ENCODE peak calls at places on chromosome 11, in eight cellular contexts. B is pancreas, J is MM.1S, C is ovary, L is GM23248, K is Panc1, Z is adipocyte, T is Karpas-422. H is an unnamed sample. For H3K4me1, the result is how much of the 10 kb centered on the place peaks cover.

GRCh38 chr11:128405693-128406364 is 181.5 kb downstream of the ETS1 start:
- DNase-seq in B (no peak), C (no peak), J (peak), T (no peak), K (no peak), L (peak), Z (peak), H (no peak)

GRCh38 chr11:67614730-67615454 is 8.2 kb downstream of the NDUFV1 start:
- DNase-seq in T (no peak), J (no peak), Z (no peak), K (no peak), B (no peak), L (no peak), C (no peak), H (no peak)

GRCh38 chr11:126434950-126435335 is 79.5 kb downstream of the ST3GAL4 start:
- DNase-seq in T (no peak), B (no peak), L (no peak), C (no peak), Z (no peak), K (no peak), J (no peak), H (no peak)

GRCh38 chr11:121426476-121427454 is 25.3 kb upstream of the SORL1 start:
- DNase-seq in L (peak), B (peak), J (no peak), Z (no peak), K (no peak), C (peak), T (peak), H (peak)

GRCh38 chr11:126147268-126148111 is 64.0 kb downstream of the RPUSD4 start:
- DNase-seq in B (no peak), Z (no peak), K (no peak), J (no peak), L (no peak), C (no peak), T (no peak), H (no peak)

GRCh38 chr11:64100345-64100744 is 64.6 kb downstream of the FLRT1 start:
- DNase-seq in L (no peak), J (no peak), K (no peak), T (peak), C (no peak), B (no peak), Z (no peak), H (no peak)

GRCh38 chr11:46463701-46464100 is 72.1 kb upstream of the CHRM4 start:
- DNase-seq in Z (no peak), K (no peak), C (no peak), T (no peak), J (no peak), L (no peak), B (no peak), H (no peak)

GRCh38 chr11:125166347-125166841 is 1.8 kb downstream of the PKNOX2 start:
- DNase-seq in K (no peak), J (no peak), C (peak), B (peak), L (peak), Z (peak), T (no peak), H (no peak)

GRCh38 chr11:575324-575995 is 810 bp upstream of the PHRF1 start:
- DNase-seq in K (no peak), J (no peak), B (peak), L (peak), T (no peak), Z (no peak), C (no peak), H (no peak)

GRCh38 chr11:61361686-61362541 is at the start of the genes CYB561A3 and TMEM138:
- DNase-seq in J (peak), K (peak), B (peak), T (peak), C (peak), Z (peak), L (peak), H (peak)

GRCh38 chr11:120413480-120413879 is 77.3 kb downstream of the ARHGEF12 start:
- DNase-seq in K (no peak), C (no peak), Z (peak), J (no peak), B (no peak), L (peak), T (no peak), H (no peak)

GRCh38 chr11:114397349-114397982 is 2.8 kb downstream of the C11orf71 start:
- DNase-seq in L (no peak), K (no peak), J (no peak), C (no peak), B (no peak), Z (no peak), T (no peak), H (no peak)

GRCh38 chr11:113817626-113818025 is 38.0 kb downstream of the CLDN25 start:
- DNase-seq in C (no peak), J (no peak), L (no peak), B (no peak), K (no peak), T (no peak), Z (no peak), H (no peak)

GRCh38 chr11:72625746-72626636 is 48.2 kb downstream of the PDE2A start:
- DNase-seq in Z (no peak), J (no peak), T (no peak), K (no peak), C (peak), L (no peak), B (peak), H (peak)

GRCh38 chr11:59559886-59560285 is 48.5 kb downstream of the OR4D9 start:
- DNase-seq in J (no peak), Z (no peak), T (no peak), L (no peak), B (no peak), C (no peak), K (no peak), H (no peak)

GRCh38 chr11:108813086-108813485 is 148.2 kb downstream of the DDX10 start:
- DNase-seq in C (no peak), K (no peak), T (no peak), Z (no peak), B (no peak), J (no peak), L (no peak), H (no peak)

GRCh38 chr11:76335827-76336226 is 45.1 kb downstream of the THAP12 start:
- DNase-seq in B (no peak), T (no peak), Z (no peak), C (no peak), K (no peak), J (no peak), L (no peak), H (no peak)

GRCh38 chr11:67558084-67558772 is 25.4 kb upstream of the GSTP1 start:
- DNase-seq in L (peak), Z (no peak), T (no peak), B (no peak), J (no peak), K (no peak), C (no peak), H (peak)

GRCh38 chr11:127627629-127628462 is 627.3 kb upstream of the KIRREL3 start:
- DNase-seq in B (peak), C (peak), J (no peak), L (peak), Z (no peak), T (no peak), K (no peak), H (peak)

GRCh38 chr11:83284501-83285051 is 1.6 kb downstream of the CCDC90B start:
- DNase-seq in L (peak), J (no peak), B (no peak), T (no peak), Z (peak), C (no peak), K (no peak), H (peak)

GRCh38 chr11:123740787-123741158 is 687 bp downstream of the ZNF202 start:
- DNase-seq in T (no peak), B (peak), Z (peak), C (no peak), K (no peak), J (no peak), L (peak), H (no peak)

GRCh38 chr11:43567396-43567975 is 113.1 kb upstream of the HSD17B12 start:
- DNase-seq in Z (peak), B (no peak), L (peak), K (no peak), T (peak), C (no peak), J (peak), H (no peak)

GRCh38 chr11:45593992-45594391 is 71.4 kb downstream of the CHST1 start:
- DNase-seq in K (no peak), J (peak), Z (no peak), B (no peak), L (no peak), T (peak), C (no peak), H (no peak)

GRCh38 chr11:19433791-19434190 is 193.0 kb upstream of the E2F8 start:
- DNase-seq in K (no peak), L (no peak), B (no peak), J (peak), Z (no peak), T (peak), C (no peak), H (no peak)
- H3K4me1 ChIP-seq in K (under half), L (under half), B (under half), J (half or more), Z (half or more), T (under half), C (under half), H (under half)

GRCh38 chr11:2362414-2362813 is 14.7 kb upstream of the CD81 start:
- DNase-seq in J (no peak), K (no peak), C (no peak), L (no peak), B (no peak), Z (no peak), T (no peak), H (no peak)
- H3K4me1 ChIP-seq in J (under half), K (under half), C (under half), L (under half), B (under half), Z (under half), T (under half), H (under half)

DNA sequence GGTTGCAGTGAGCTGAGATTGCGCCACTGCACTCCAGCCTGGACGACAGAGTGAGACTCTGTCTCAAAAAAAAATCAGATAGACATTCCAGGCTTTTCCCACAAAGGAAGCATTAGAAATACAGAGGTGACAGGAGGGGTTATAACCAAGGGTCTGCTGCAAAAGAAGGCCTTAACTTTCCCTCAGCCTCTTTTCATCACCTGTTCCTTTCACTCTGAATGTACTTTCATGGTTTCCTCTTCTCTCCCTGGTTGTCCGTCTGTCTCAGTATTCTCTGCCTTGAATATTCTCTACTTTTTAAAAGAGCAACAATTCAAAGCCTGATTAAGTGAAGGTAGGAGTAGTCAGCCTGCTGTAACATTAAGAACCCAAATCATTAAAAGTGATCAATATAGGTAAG is 50.2 kb downstream of the CELF1 start:
- DNase-seq in C (no peak), J (no peak), B (no peak), T (no peak), Z (no peak), K (no peak), L (no peak), H (no peak)
- H3K4me1 ChIP-seq in C (under half), J (under half), B (under half), T (half or more), Z (under half), K (under half), L (under half), H (under half)

DNA sequence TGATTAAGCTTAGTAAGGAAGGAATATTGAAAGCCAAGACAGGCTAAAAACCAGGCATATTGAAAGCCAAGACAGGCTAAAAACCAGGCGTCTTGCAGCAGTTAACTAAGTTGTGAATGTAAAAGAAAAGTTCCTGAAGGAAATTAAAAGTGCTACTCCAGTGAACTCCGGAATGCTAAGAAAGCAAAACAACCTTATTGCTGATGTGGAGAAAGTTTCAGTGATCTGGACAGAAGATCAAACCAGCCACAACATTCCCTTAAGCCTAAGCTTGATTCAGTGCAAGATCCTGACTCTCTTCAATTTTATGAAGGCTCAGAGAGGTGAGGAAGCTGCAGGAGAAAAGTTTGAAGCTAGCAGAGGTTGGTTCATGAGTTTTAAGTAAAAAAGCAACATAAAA is 51.4 kb downstream of the PACS1 start:
- DNase-seq in C (no peak), J (no peak), B (no peak), K (no peak), Z (no peak), T (no peak), L (no peak), H (no peak)
- H3K4me1 ChIP-seq in C (under half), J (under half), B (under half), K (half or more), Z (under half), T (half or more), L (half or more), H (under half)

GRCh38 chr11:122723106-122723505 is 67.6 kb downstream of the UBASH3B start:
- DNase-seq in B (no peak), L (no peak), K (no peak), Z (no peak), J (no peak), T (no peak), C (no peak), H (no peak)

GRCh38 chr11:122720482-122720881 is 65.0 kb downstream of the UBASH3B start:
- DNase-seq in B (no peak), C (no peak), T (no peak), Z (peak), K (no peak), L (no peak), J (no peak), H (no peak)

GRCh38 chr11:122723576-122723975 is 68.1 kb downstream of the UBASH3B start:
- DNase-seq in C (no peak), K (no peak), B (no peak), L (peak), Z (peak), J (no peak), T (no peak), H (no peak)

GRCh38 chr11:122721201-122721963 is 65.9 kb downstream of the UBASH3B start:
- DNase-seq in J (no peak), C (no peak), Z (peak), T (no peak), B (no peak), L (peak), K (no peak), H (no peak)

DNA sequence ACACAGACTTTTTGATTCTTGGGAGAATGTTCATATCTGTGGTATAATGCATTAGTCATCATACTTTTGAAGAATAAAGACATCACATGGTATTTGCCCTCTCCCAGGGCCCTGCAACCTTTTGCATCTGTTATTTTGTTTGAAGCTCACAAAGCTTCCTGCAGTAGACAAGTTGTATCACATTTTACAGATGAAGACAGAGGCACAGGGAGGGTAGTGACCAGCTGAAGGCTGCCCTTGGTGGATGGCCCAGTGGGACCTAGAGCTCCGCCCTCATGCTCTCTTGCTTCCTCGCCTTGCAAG is 66.4 kb downstream of the UBASH3B start:
- DNase-seq in L (peak), B (no peak), C (no peak), T (no peak), Z (peak), K (no peak), J (no peak), H (no peak)
- H3K4me1 ChIP-seq in L (under half), B (under half), C (under half), T (under half), Z (under half), K (under half), J (under half), H (under half)

GRCh38 chr11:92854952-92855351 is 114.5 kb upstream of the MTNR1B start:
- DNase-seq in J (peak), B (no peak), C (no peak), Z (no peak), T (no peak), L (no peak), K (no peak), H (no peak)

GRCh38 chr11:92854162-92854561 is 115.3 kb upstream of the MTNR1B start:
- DNase-seq in C (no peak), Z (no peak), L (no peak), B (no peak), T (no peak), K (no peak), J (no peak), H (peak)

GRCh38 chr11:92861641-92862040 is 107.8 kb upstream of the MTNR1B start:
- DNase-seq in J (no peak), C (no peak), Z (peak), L (no peak), K (no peak), B (no peak), T (peak), H (no peak)

GRCh38 chr11:92859290-92859689 is 110.2 kb upstream of the MTNR1B start:
- DNase-seq in B (no peak), T (no peak), K (no peak), L (no peak), J (no peak), C (no peak), Z (no peak), H (no peak)
- H3K4me1 ChIP-seq in B (under half), T (under half), K (under half), L (under half), J (under half), C (under half), Z (under half), H (under half)

H was measured in mucosa of descending colon.